ENCODE peak calls at places on chromosomes 3 and 15, in eight cellular contexts. O, E, P, D, R, U, Q and Y are unnamed samples.
A peak's percentile ranks its signal among the peaks of the same experiment; 100 is the strongest.

GRCh38 chr15:64928626-64929220 is 17.0 kb downstream of the ANKDD1A start:
- DNase-seq in O (no peak), E (no peak), P (no peak), D (no peak), R (no peak), U (no peak), Q (no peak), Y (no peak)

GRCh38 chr3:188760408-188760807 is 411.4 kb upstream of the TPRG1 start:
- DNase-seq in O (no peak), E (no peak), P (no peak), D (no peak), R (no peak), U (no peak), Q (no peak), Y (no peak)

GRCh38 chr3:126490619-126491018 is 14.9 kb upstream of the ZXDC start:
- DNase-seq in O (no peak), E (no peak), P (no peak), D (no peak), R (no peak), U (no peak), Q (no peak), Y (no peak)

GRCh38 chr3:123352134-123352554 is 96.7 kb downstream of the ADCY5 start:
- DNase-seq in O (no peak), E (no peak), P (no peak), D (no peak), R (no peak), U (no peak), Q (peak; percentile 35), Y (no peak)

GRCh38 chr3:66037330-66037985 is 1.3 kb downstream of the MAGI1 start:
- DNase-seq in O (no peak), E (no peak), P (peak; percentile 4), D (peak; percentile 67), R (no peak), U (no peak), Q (peak; percentile 41), Y (no peak)

GRCh38 chr3:59106085-59106629 is 56.3 kb upstream of the CFAP20DC start:
- DNase-seq in O (no peak), E (no peak), P (no peak), D (no peak), R (no peak), U (no peak), Q (no peak), Y (no peak)

GRCh38 chr3:12677616-12678015 is 13.7 kb upstream of the RAF1 start:
- DNase-seq in O (no peak), E (no peak), P (no peak), D (no peak), R (no peak), U (no peak), Q (no peak), Y (no peak)

GRCh38 chr3:195208631-195209030 is 62.3 kb downstream of the XXYLT1 start:
- DNase-seq in O (no peak), E (no peak), P (no peak), D (no peak), R (no peak), U (no peak), Q (no peak), Y (no peak)

GRCh38 chr3:14803101-14803980 is 15.4 kb upstream of the FGD5 start:
- DNase-seq in O (no peak), E (no peak), P (no peak), D (no peak), R (no peak), U (no peak), Q (peak; percentile 76), Y (peak; percentile 36)

GRCh38 chr3:40043444-40043755 is 234.0 kb downstream of the MYRIP start:
- DNase-seq in O (peak; percentile 43), E (no peak), P (no peak), D (no peak), R (peak; percentile 67), U (peak; percentile 34), Q (peak; percentile 92), Y (peak; percentile 51)

GRCh38 chr3:172991424-172991996 is 149.5 kb downstream of the SPATA16 start:
- DNase-seq in O (no peak), E (no peak), P (no peak), D (no peak), R (no peak), U (no peak), Q (no peak), Y (no peak)

GRCh38 chr3:17431004-17431403 is 311.4 kb downstream of the TBC1D5 start:
- DNase-seq in O (no peak), E (no peak), P (no peak), D (no peak), R (peak; percentile 10), U (peak; percentile 51), Q (peak; percentile 66), Y (no peak)

GRCh38 chr3:131083190-131083863 is 56.6 kb downstream of the NEK11 start:
- DNase-seq in O (no peak), E (no peak), P (peak; percentile 88), D (peak; percentile 66), R (no peak), U (peak; percentile 7), Q (no peak), Y (no peak)

GRCh38 chr3:46849098-46849631 is 14.1 kb downstream of the MYL3 start:
- DNase-seq in O (no peak), E (no peak), P (no peak), D (peak; percentile 42), R (no peak), U (no peak), Q (no peak), Y (no peak)

GRCh38 chr15:70526221-70526973 is 237.0 kb downstream of the UACA start:
- DNase-seq in O (no peak), E (no peak), P (peak; percentile 97), D (peak; percentile 41), R (peak; percentile 42), U (peak; percentile 64), Q (peak; percentile 63), Y (no peak)

GRCh38 chr3:16476636-16477035 is 36.9 kb downstream of the RFTN1 start:
- DNase-seq in O (peak; percentile 72), E (peak; percentile 96), P (no peak), D (no peak), R (peak; percentile 33), U (no peak), Q (peak; percentile 88), Y (no peak)

GRCh38 chr15:73265536-73266153 is 103.1 kb downstream of the HCN4 start:
- DNase-seq in O (peak; percentile 12), E (no peak), P (peak; percentile 26), D (peak; percentile 67), R (no peak), U (no peak), Q (peak; percentile 44), Y (no peak)